ENCODE peak calls at places on chromosomes 1 and 21, in six cellular contexts. T, A, Q, M, F and G are unnamed samples.

GRCh38 chr1:18182518-18183160 is 75.0 kb downstream of the IGSF21 start:
- DNase-seq in T (no peak), A (no peak), Q (peak), M (no peak), F (no peak), G (peak)

GRCh38 chr1:9759939-9760338 is 63.8 kb downstream of the CLSTN1 start:
- DNase-seq in T (no peak), A (no peak), Q (no peak), M (no peak), F (no peak), G (no peak)

GRCh38 chr1:55200667-55201066 is 14.5 kb downstream of the USP24 start:
- DNase-seq in T (no peak), A (no peak), Q (no peak), M (no peak), F (no peak), G (no peak)

GRCh38 chr1:236759252-236759859 is 35.7 kb upstream of the MTR start:
- DNase-seq in T (no peak), A (peak), Q (peak), M (peak), F (no peak), G (no peak)

GRCh38 chr1:232950919-232951579 is 638 bp downstream of the NTPCR start:
- DNase-seq in T (no peak), A (peak), Q (peak), M (no peak), F (peak), G (no peak)

GRCh38 chr1:41629136-41629535 is 144.7 kb upstream of the EDN2 start:
- DNase-seq in T (no peak), A (no peak), Q (peak), M (no peak), F (no peak), G (no peak)

GRCh38 chr1:98034505-98034904 is 113.7 kb upstream of the DPYD start:
- DNase-seq in T (no peak), A (peak), Q (no peak), M (no peak), F (no peak), G (no peak)

GRCh38 chr1:156128749-156129682 is 14.5 kb downstream of the LMNA start:
- DNase-seq in T (peak), A (peak), Q (no peak), M (peak), F (no peak), G (peak)

GRCh38 chr1:244937099-244937498 is 72.8 kb upstream of the HNRNPU start:
- DNase-seq in T (no peak), A (no peak), Q (no peak), M (no peak), F (no peak), G (no peak)

GRCh38 chr1:39943471-39944290 is 11.3 kb upstream of the MFSD2A start:
- DNase-seq in T (no peak), A (peak), Q (no peak), M (no peak), F (no peak), G (no peak)

GRCh38 chr1:143720087-143721023 is 251.4 kb downstream of the FAM72C start:
- DNase-seq in T (no peak), A (no peak), Q (no peak), M (no peak), F (peak), G (no peak)

GRCh38 chr1:19798486-19799232 is 1.1 kb downstream of the TMCO4 start:
- DNase-seq in T (no peak), A (no peak), Q (no peak), M (no peak), F (no peak), G (no peak)
- H3K4me3 ChIP-seq in T (peak), A (peak), Q (no peak), M (peak), F (peak), G (peak)

GRCh38 chr1:182525342-182525741 is 63.7 kb downstream of the RNASEL start:
- DNase-seq in T (no peak), A (no peak), Q (no peak), M (no peak), F (no peak), G (no peak)

GRCh38 chr1:182527680-182528079 is 61.4 kb downstream of the RNASEL start:
- DNase-seq in T (no peak), A (peak), Q (peak), M (no peak), F (no peak), G (no peak)
- TF ChIP-seq CTCF in T (no peak), A (peak), Q (peak), M (no peak), F (no peak), G (no peak)

DNA sequence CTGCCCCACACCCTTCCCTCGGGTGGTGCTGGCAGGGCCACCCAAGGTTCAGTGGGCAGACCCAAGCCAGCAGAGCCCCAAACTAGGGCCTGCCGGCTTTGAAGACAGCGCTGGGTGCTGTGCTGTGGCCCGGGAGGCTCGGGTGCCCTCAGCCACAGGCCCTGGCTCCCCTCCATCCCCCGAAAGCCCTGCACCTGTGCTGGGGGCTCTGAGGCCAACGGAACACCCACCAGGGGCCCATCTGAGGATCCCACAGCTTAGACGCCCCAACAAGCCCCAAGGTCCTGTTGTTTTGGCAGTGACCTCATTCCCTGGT is 8.6 kb downstream of the ITGB2 start:
- DNase-seq in T (no peak), A (no peak), Q (no peak), M (no peak), F (peak), G (no peak)
- H3K4me3 ChIP-seq in T (no peak), A (no peak), Q (no peak), M (no peak), F (no peak), G (no peak)

GRCh38 chr1:226082587-226082917 is 20.0 kb downstream of the H3-3A start:
- DNase-seq in T (no peak), A (no peak), Q (no peak), M (no peak), F (no peak), G (no peak)

GRCh38 chr1:226085675-226086074 is 23.2 kb downstream of the H3-3A start:
- DNase-seq in T (no peak), A (no peak), Q (no peak), M (no peak), F (no peak), G (no peak)

GRCh38 chr1:226086776-226087175 is 24.3 kb downstream of the H3-3A start:
- DNase-seq in T (no peak), A (no peak), Q (no peak), M (no peak), F (no peak), G (no peak)

GRCh38 chr1:226082959-226083302 is 20.4 kb downstream of the H3-3A start:
- DNase-seq in T (peak), A (peak), Q (peak), M (peak), F (no peak), G (peak)

GRCh38 chr1:226083303-226084101 is 21.0 kb downstream of the H3-3A start:
- DNase-seq in T (peak), A (peak), Q (peak), M (peak), F (peak), G (peak)
- TF ChIP-seq CTCF in T (no peak), A (no peak), Q (no peak), M (no peak), F (no peak), G (peak)

DNA sequence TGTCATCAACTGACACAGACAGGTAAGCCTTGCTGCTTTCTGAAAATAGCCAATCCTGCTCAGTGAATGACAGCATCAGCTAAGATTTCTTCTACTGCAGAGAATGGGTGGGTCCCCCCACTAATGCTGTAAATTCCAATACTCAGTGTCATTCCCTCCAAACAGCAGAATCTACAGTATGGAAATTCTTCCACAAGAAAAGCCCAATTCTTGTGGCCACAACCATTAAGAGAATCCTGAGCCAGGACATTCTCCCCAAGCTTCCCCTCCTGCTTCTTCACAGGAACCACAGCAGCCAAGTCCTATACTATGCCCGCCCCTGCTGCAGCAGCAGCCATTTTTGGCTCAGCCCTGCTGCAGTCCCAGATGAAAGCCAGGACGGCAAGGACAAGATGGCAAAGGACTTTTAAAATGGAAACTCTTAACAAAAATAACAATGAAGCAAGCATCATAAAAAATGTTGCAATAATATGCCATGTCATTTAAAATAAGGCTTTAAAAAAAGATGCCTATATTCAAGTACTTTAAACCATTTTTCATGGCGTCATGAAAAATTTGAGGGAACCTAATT is 26.8 kb downstream of the EIF4G3 start:
- DNase-seq in T (no peak), A (peak), Q (peak), M (peak), F (no peak), G (peak)
- H3K4me3 ChIP-seq in T (no peak), A (peak), Q (no peak), M (peak), F (no peak), G (no peak)